ENCODE peak calls at places on chromosomes 2 and 18, in four cellular contexts. K is NCI-H1105 treated with DMSO at 0.1 percent for 48 hours; Q is iris pigment epithelial cell; U is activated naive CD4-positive, alpha-beta T cell treated with Interleukin-2 at 50 U/mL for 16 hours. J is an unnamed sample.

GRCh38 chr2:217787160-217787877 is 215.5 kb downstream of the TNS1 start:
- DNase-seq in K (no peak), Q (no peak), U (no peak), J (no peak)

GRCh38 chr2:240413813-240414429 is 21.5 kb upstream of the GPC1 start:
- DNase-seq in K (no peak), Q (no peak), U (no peak), J (no peak)

GRCh38 chr2:24456610-24457556 is 34.2 kb upstream of the NCOA1 start:
- DNase-seq in K (no peak), Q (peak), U (peak), J (peak)

GRCh38 chr2:45069711-45070664 is 60.7 kb upstream of the SIX2 start:
- DNase-seq in K (no peak), Q (peak), U (no peak), J (no peak)

GRCh38 chr2:237464757-237465391 is 22.2 kb upstream of the MLPH start:
- DNase-seq in K (no peak), Q (no peak), U (no peak), J (no peak)

GRCh38 chr18:35710581-35710980 is 129.0 kb downstream of the GALNT1 start:
- DNase-seq in K (peak), Q (no peak), U (no peak), J (no peak)

GRCh38 chr2:26521054-26521912 is 43.4 kb upstream of the OTOF start:
- DNase-seq in K (peak), Q (peak), U (no peak), J (peak)

GRCh38 chr18:48572402-48573126 is 33.7 kb downstream of the CTIF start:
- DNase-seq in K (no peak), Q (peak), U (no peak), J (peak)

GRCh38 chr18:23498877-23499570 is 4.3 kb upstream of the RMC1 start:
- DNase-seq in K (peak), Q (peak), U (peak), J (peak)

GRCh38 chr2:86193901-86194567 is 1.2 kb downstream of the IMMT start:
- DNase-seq in K (no peak), Q (peak), U (no peak), J (no peak)